ENCODE peak calls at places on chromosomes 7 and 10, in seven cellular contexts. One of them, this sample, is unnamed.

GRCh38 chr10:78542536-78542935 is 508.9 kb downstream of the RPS24 start:
- DNase-seq in brain microvascular endothelial cell: no peak
- DNase-seq in pancreas: no peak
- DNase-seq in ovary: no peak
- DNase-seq in tibial nerve: no peak
- DNase-seq in thyroid gland: no peak
- DNase-seq in transverse colon: no peak
- DNase-seq in this sample: no peak

GRCh38 chr7:70400829-70401380 is 731.0 kb upstream of the GALNT17 start:
- DNase-seq in brain microvascular endothelial cell: no peak
- DNase-seq in pancreas: no peak
- DNase-seq in ovary: no peak
- DNase-seq in tibial nerve: no peak
- DNase-seq in thyroid gland: no peak
- DNase-seq in transverse colon: no peak
- DNase-seq in this sample: no peak

GRCh38 chr10:80590585-80591125 is 53.0 kb downstream of the SH2D4B start:
- DNase-seq in brain microvascular endothelial cell: no peak
- DNase-seq in pancreas: no peak
- DNase-seq in ovary: no peak
- DNase-seq in tibial nerve: no peak
- DNase-seq in thyroid gland: no peak
- DNase-seq in transverse colon: no peak
- DNase-seq in this sample: no peak

GRCh38 chr7:149735181-149735602 is 38.2 kb downstream of the ZNF467 start:
- DNase-seq in brain microvascular endothelial cell: no peak
- DNase-seq in pancreas: no peak
- DNase-seq in ovary: no peak
- DNase-seq in tibial nerve: no peak
- DNase-seq in thyroid gland: no peak
- DNase-seq in transverse colon: no peak
- DNase-seq in this sample: no peak

GRCh38 chr10:218753-219152 is 83.5 kb downstream of the ZMYND11 start:
- DNase-seq in brain microvascular endothelial cell: no peak
- DNase-seq in pancreas: no peak
- DNase-seq in ovary: no peak
- DNase-seq in tibial nerve: no peak
- DNase-seq in thyroid gland: no peak
- DNase-seq in transverse colon: no peak
- DNase-seq in this sample: no peak

GRCh38 chr7:45589061-45589460 is 14.9 kb downstream of the ADCY1 start:
- DNase-seq in brain microvascular endothelial cell: no peak
- DNase-seq in pancreas: no peak
- DNase-seq in ovary: no peak
- DNase-seq in tibial nerve: no peak
- DNase-seq in thyroid gland: no peak
- DNase-seq in transverse colon: no peak
- DNase-seq in this sample: no peak

GRCh38 chr10:1050555-1050954 is 1.6 kb upstream of the IDI1 start:
- DNase-seq in brain microvascular endothelial cell: no peak
- DNase-seq in pancreas: no peak
- DNase-seq in ovary: no peak
- DNase-seq in tibial nerve: no peak
- DNase-seq in thyroid gland: no peak
- DNase-seq in transverse colon: peak; percentile 57
- DNase-seq in this sample: no peak

GRCh38 chr7:134128829-134129228 is 1.7 kb downstream of the LRGUK start:
- DNase-seq in brain microvascular endothelial cell: no peak
- DNase-seq in pancreas: no peak
- DNase-seq in ovary: no peak
- DNase-seq in tibial nerve: no peak
- DNase-seq in thyroid gland: no peak
- DNase-seq in transverse colon: no peak
- DNase-seq in this sample: no peak

GRCh38 chr7:29328811-29329210 is 134.2 kb downstream of the CHN2 start:
- DNase-seq in brain microvascular endothelial cell: no peak
- DNase-seq in pancreas: no peak
- DNase-seq in ovary: no peak
- DNase-seq in tibial nerve: no peak
- DNase-seq in thyroid gland: no peak
- DNase-seq in transverse colon: no peak
- DNase-seq in this sample: no peak

GRCh38 chr7:82530361-82530760 is 86.8 kb upstream of the CACNA2D1 start:
- DNase-seq in brain microvascular endothelial cell: peak; percentile 51
- DNase-seq in pancreas: no peak
- DNase-seq in ovary: no peak
- DNase-seq in tibial nerve: no peak
- DNase-seq in thyroid gland: no peak
- DNase-seq in transverse colon: no peak
- DNase-seq in this sample: no peak

GRCh38 chr10:36188054-36188453 is 546.0 kb upstream of the FZD8 start:
- DNase-seq in brain microvascular endothelial cell: no peak
- DNase-seq in pancreas: no peak
- DNase-seq in ovary: no peak
- DNase-seq in tibial nerve: no peak
- DNase-seq in thyroid gland: no peak
- DNase-seq in transverse colon: no peak
- DNase-seq in this sample: no peak

GRCh38 chr7:92590711-92591310 is 621 bp upstream of the FAM133B start:
- DNase-seq in brain microvascular endothelial cell: no peak
- DNase-seq in pancreas: no peak
- DNase-seq in ovary: no peak
- DNase-seq in tibial nerve: no peak
- DNase-seq in thyroid gland: no peak
- DNase-seq in transverse colon: no peak
- DNase-seq in this sample: no peak

GRCh38 chr7:92595281-92595680 is 5.1 kb upstream of the FAM133B start:
- DNase-seq in brain microvascular endothelial cell: no peak
- DNase-seq in pancreas: no peak
- DNase-seq in ovary: no peak
- DNase-seq in tibial nerve: no peak
- DNase-seq in thyroid gland: no peak
- DNase-seq in transverse colon: no peak
- DNase-seq in this sample: no peak

GRCh38 chr7:92598310-92598981 is 8.3 kb upstream of the FAM133B start:
- DNase-seq in brain microvascular endothelial cell: no peak
- DNase-seq in pancreas: no peak
- DNase-seq in ovary: no peak
- DNase-seq in tibial nerve: no peak
- DNase-seq in thyroid gland: no peak
- DNase-seq in transverse colon: no peak
- DNase-seq in this sample: no peak

GRCh38 chr7:92589056-92589455 is 1.1 kb downstream of the FAM133B start:
- DNase-seq in brain microvascular endothelial cell: no peak
- DNase-seq in pancreas: no peak
- DNase-seq in ovary: no peak
- DNase-seq in tibial nerve: no peak
- DNase-seq in thyroid gland: no peak
- DNase-seq in transverse colon: no peak
- DNase-seq in this sample: no peak

DNA sequence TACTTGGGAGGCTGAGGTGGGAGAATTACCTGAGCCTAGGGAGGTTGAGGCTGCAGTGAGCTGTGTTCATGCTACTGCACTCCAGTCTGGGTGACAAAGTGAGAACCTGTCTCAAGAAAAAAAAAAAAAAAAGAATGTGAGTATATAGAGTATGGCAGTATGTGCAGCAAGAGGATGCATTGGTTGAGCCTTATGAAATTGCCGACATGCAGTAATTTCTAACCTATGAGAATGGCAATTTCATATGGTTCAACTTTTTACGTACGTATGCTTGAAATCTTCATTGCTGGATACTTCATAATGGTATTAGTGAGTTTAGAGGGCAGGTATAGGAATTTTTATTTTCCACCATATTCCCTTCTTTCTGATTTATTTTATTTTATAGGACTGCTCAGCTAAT is 4.6 kb upstream of the FAM133B start:
- DNase-seq in brain microvascular endothelial cell: no peak
- DNase-seq in pancreas: no peak
- DNase-seq in ovary: no peak
- DNase-seq in tibial nerve: no peak
- DNase-seq in thyroid gland: no peak
- DNase-seq in transverse colon: no peak
- DNase-seq in this sample: no peak
- H3K27ac ChIP-seq in brain microvascular endothelial cell: no peak overlapping the region
- H3K27ac ChIP-seq in pancreas: no peak overlapping the region
- H3K27ac ChIP-seq in ovary: no peak overlapping the region
- H3K27ac ChIP-seq in tibial nerve: no peak overlapping the region
- H3K27ac ChIP-seq in thyroid gland: no peak overlapping the region
- H3K27ac ChIP-seq in transverse colon: no peak overlapping the region
- H3K27ac ChIP-seq in this sample: no peak overlapping the region

DNA sequence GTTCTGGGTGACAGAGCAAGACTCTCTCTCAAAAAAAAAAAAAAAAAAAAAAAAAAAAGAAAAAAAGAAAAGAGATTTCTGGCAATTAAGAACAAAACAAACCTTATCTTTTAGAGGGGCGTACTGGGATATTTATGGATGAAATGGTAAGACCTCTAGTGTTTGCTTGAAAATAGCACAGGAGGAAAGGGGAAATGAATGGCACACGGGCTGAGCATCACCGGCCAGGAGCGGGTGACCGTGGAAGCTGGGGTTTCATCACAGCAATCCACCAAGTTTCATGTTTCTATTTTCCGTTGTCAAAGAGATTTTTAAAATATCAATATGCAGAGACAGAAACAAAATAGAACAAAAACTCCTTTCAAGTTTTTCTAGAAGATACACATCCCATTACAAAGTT is 105.6 kb downstream of the SVIL start:
- DNase-seq in brain microvascular endothelial cell: no peak
- DNase-seq in pancreas: no peak
- DNase-seq in ovary: no peak
- DNase-seq in tibial nerve: no peak
- DNase-seq in thyroid gland: no peak
- DNase-seq in transverse colon: no peak
- DNase-seq in this sample: no peak
- TF ChIP-seq CTCF in brain microvascular endothelial cell: no peak
- TF ChIP-seq CTCF in pancreas: no peak
- TF ChIP-seq CTCF in ovary: no peak
- TF ChIP-seq CTCF in tibial nerve: no peak
- TF ChIP-seq CTCF in thyroid gland: no peak
- TF ChIP-seq CTCF in transverse colon: no peak
- TF ChIP-seq CTCF in this sample: no peak

GRCh38 chr10:100349087-100349486 is 2.1 kb downstream of the SCD start:
- DNase-seq in brain microvascular endothelial cell: no peak
- DNase-seq in pancreas: no peak
- DNase-seq in ovary: no peak
- DNase-seq in tibial nerve: no peak
- DNase-seq in thyroid gland: no peak
- DNase-seq in transverse colon: no peak
- DNase-seq in this sample: no peak

GRCh38 chr10:100346765-100347567 is at the start of gene SCD:
- DNase-seq in brain microvascular endothelial cell: peak; percentile 92
- DNase-seq in pancreas: peak; percentile 77
- DNase-seq in ovary: peak; percentile 83
- DNase-seq in tibial nerve: peak; percentile 48
- DNase-seq in thyroid gland: peak; percentile 61
- DNase-seq in transverse colon: peak; percentile 77
- DNase-seq in this sample: peak; percentile 51

GRCh38 chr10:100347568-100348195 is 649 bp downstream of the SCD start:
- DNase-seq in brain microvascular endothelial cell: no peak
- DNase-seq in pancreas: no peak
- DNase-seq in ovary: peak; percentile 55
- DNase-seq in tibial nerve: no peak
- DNase-seq in thyroid gland: no peak
- DNase-seq in transverse colon: no peak
- DNase-seq in this sample: no peak

GRCh38 chr10:100349672-100350071 is 2.6 kb downstream of the SCD start:
- DNase-seq in brain microvascular endothelial cell: no peak
- DNase-seq in pancreas: no peak
- DNase-seq in ovary: no peak
- DNase-seq in tibial nerve: no peak
- DNase-seq in thyroid gland: no peak
- DNase-seq in transverse colon: no peak
- DNase-seq in this sample: no peak

GRCh38 chr10:100348389-100348927 is 1.4 kb downstream of the SCD start:
- DNase-seq in brain microvascular endothelial cell: no peak
- DNase-seq in pancreas: no peak
- DNase-seq in ovary: no peak
- DNase-seq in tibial nerve: no peak
- DNase-seq in thyroid gland: no peak
- DNase-seq in transverse colon: no peak
- DNase-seq in this sample: no peak
- H3K4me3 ChIP-seq in brain microvascular endothelial cell: peak overlapping the region; percentile 95
- H3K4me3 ChIP-seq in pancreas: no peak overlapping the region
- H3K4me3 ChIP-seq in ovary: no peak overlapping the region
- H3K4me3 ChIP-seq in tibial nerve: no peak overlapping the region
- H3K4me3 ChIP-seq in thyroid gland: no peak overlapping the region
- H3K4me3 ChIP-seq in transverse colon: peak overlapping the region; percentile 73
- H3K4me3 ChIP-seq in this sample: no peak overlapping the region

DNA sequence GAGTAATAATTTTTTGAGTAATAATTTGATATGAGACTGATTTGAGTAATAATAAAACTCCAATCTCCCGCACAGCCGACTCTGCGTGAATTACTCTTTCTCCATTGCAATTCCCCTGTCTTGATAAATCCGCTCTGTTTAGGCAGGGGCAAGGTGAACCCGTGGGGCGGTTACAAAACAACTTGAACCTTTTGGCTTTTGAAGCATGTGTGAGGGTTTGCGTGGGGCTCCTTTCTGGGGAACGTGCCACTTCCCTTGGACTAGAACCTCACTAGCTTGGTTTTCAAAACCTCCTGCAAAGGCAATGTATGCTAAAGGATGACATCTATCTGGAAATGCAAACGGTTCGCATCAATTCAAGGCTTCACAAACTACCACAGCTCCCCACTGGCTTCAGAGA is 1.5 kb downstream of the CRPPA start:
- DNase-seq in brain microvascular endothelial cell: no peak
- DNase-seq in pancreas: no peak
- DNase-seq in ovary: no peak
- DNase-seq in tibial nerve: no peak
- DNase-seq in thyroid gland: no peak
- DNase-seq in transverse colon: no peak
- DNase-seq in this sample: no peak
- H3K27ac ChIP-seq in brain microvascular endothelial cell: no peak overlapping the region
- H3K27ac ChIP-seq in pancreas: peak overlapping the region; percentile 95
- H3K27ac ChIP-seq in ovary: no peak overlapping the region
- H3K27ac ChIP-seq in tibial nerve: peak overlapping the region; percentile 98
- H3K27ac ChIP-seq in thyroid gland: no peak overlapping the region
- H3K27ac ChIP-seq in transverse colon: peak overlapping the region; percentile 96
- H3K27ac ChIP-seq in this sample: peak overlapping the region; percentile 95

DNA sequence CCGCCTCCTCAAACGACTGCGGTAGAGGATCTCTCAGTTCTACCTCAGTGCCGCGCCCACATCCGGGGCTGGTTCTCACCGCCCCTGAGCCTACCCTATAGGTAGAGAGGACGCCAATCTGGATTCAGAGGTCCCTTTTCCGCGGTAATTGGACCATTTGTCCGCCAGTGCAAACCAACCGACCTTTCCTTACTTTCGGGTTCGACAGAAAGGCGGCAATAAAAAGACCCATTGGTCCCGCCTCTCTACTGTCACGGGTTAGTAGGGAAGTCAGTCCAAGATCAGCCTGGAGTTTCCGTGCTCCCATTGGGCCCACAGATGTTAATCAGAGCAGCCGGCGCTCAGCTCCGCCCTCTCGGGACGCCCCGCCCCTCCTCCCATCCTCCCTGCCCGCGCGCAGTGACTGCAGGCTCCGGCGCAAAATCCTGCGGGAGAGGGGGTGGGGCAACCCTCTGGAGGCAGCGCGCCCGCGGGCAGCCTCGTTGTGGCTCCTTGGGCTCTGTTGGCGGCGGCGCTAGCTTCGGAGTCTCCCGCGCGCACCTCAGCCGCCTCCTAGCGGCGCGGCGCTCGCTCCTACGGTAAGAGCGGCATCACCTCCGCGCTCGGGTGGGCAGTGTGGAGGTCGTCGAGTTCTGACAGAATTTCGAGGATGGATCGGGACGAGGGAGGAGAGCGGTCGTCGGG is at the start of the genes PHTF2 and TMEM60:
- DNase-seq in brain microvascular endothelial cell: peak; percentile 100
- DNase-seq in pancreas: peak; percentile 99
- DNase-seq in ovary: peak; percentile 99
- DNase-seq in tibial nerve: peak; percentile 96
- DNase-seq in thyroid gland: peak; percentile 99
- DNase-seq in transverse colon: peak; percentile 99
- DNase-seq in this sample: peak; percentile 99
- TF ChIP-seq CTCF in brain microvascular endothelial cell: peak; percentile 69
- TF ChIP-seq CTCF in pancreas: peak; percentile 38
- TF ChIP-seq CTCF in ovary: peak; percentile 70
- TF ChIP-seq CTCF in tibial nerve: peak; percentile 72
- TF ChIP-seq CTCF in thyroid gland: peak; percentile 51
- TF ChIP-seq CTCF in transverse colon: peak; percentile 41
- TF ChIP-seq CTCF in this sample: peak; percentile 68

This sample was measured in uterus.